ENCODE peak calls at places on chromosomes 16 and 17, in seven cellular contexts. One of them, this sample, is unnamed.

GRCh38 chr16:57084257-57084770 is 8.1 kb upstream of the CPNE2 start:
- DNase-seq in AG09319: peak; percentile 31
- DNase-seq in stimulated activated CD4-positive, alpha-beta T cell treated with anti-CD3 and anti-CD28 coated beads, Interleukin-1b, Interleukin-23, amount 100 ng/mL, for 48 hours: peak; percentile 72
- DNase-seq in lower leg skin: peak; percentile 94
- DNase-seq in foreskin keratinocyte: no peak
- DNase-seq in Calu3: peak; percentile 76
- DNase-seq in retinal pigment epithelial cell: no peak
- DNase-seq in this sample: no peak

GRCh38 chr17:80992077-80992947 is 671 bp downstream of the CHMP6 start:
- DNase-seq in AG09319: no peak
- DNase-seq in retinal pigment epithelial cell: no peak
- DNase-seq in lower leg skin: peak; percentile 85
- DNase-seq in stimulated activated CD4-positive, alpha-beta T cell treated with anti-CD3 and anti-CD28 coated beads, Interleukin-1b, Interleukin-23, amount 100 ng/mL, for 48 hours: no peak
- DNase-seq in Calu3: no peak
- DNase-seq in foreskin keratinocyte: no peak
- DNase-seq in this sample: no peak

GRCh38 chr17:48100591-48101011 is 677 bp downstream of the CBX1 start:
- DNase-seq in Calu3: peak; percentile 74
- DNase-seq in retinal pigment epithelial cell: no peak
- DNase-seq in AG09319: no peak
- DNase-seq in foreskin keratinocyte: peak; percentile 56
- DNase-seq in stimulated activated CD4-positive, alpha-beta T cell treated with anti-CD3 and anti-CD28 coated beads, Interleukin-1b, Interleukin-23, amount 100 ng/mL, for 48 hours: no peak
- DNase-seq in lower leg skin: peak; percentile 92
- DNase-seq in this sample: peak; percentile 73

GRCh38 chr17:60356947-60357346 is 35.0 kb downstream of the USP32 start:
- DNase-seq in lower leg skin: no peak
- DNase-seq in stimulated activated CD4-positive, alpha-beta T cell treated with anti-CD3 and anti-CD28 coated beads, Interleukin-1b, Interleukin-23, amount 100 ng/mL, for 48 hours: no peak
- DNase-seq in retinal pigment epithelial cell: no peak
- DNase-seq in AG09319: no peak
- DNase-seq in Calu3: no peak
- DNase-seq in foreskin keratinocyte: no peak
- DNase-seq in this sample: no peak

GRCh38 chr17:57902117-57902799 is 52.4 kb upstream of the MRPS23 start:
- DNase-seq in retinal pigment epithelial cell: no peak
- DNase-seq in lower leg skin: no peak
- DNase-seq in stimulated activated CD4-positive, alpha-beta T cell treated with anti-CD3 and anti-CD28 coated beads, Interleukin-1b, Interleukin-23, amount 100 ng/mL, for 48 hours: no peak
- DNase-seq in Calu3: no peak
- DNase-seq in AG09319: no peak
- DNase-seq in foreskin keratinocyte: no peak
- DNase-seq in this sample: no peak

GRCh38 chr16:27217256-27217655 is 13.9 kb downstream of the KDM8 start:
- DNase-seq in foreskin keratinocyte: no peak
- DNase-seq in stimulated activated CD4-positive, alpha-beta T cell treated with anti-CD3 and anti-CD28 coated beads, Interleukin-1b, Interleukin-23, amount 100 ng/mL, for 48 hours: no peak
- DNase-seq in retinal pigment epithelial cell: no peak
- DNase-seq in AG09319: peak; percentile 34
- DNase-seq in Calu3: no peak
- DNase-seq in lower leg skin: no peak
- DNase-seq in this sample: no peak

GRCh38 chr17:9883451-9883850 is 21.6 kb downstream of the RCVRN start:
- DNase-seq in foreskin keratinocyte: no peak
- DNase-seq in retinal pigment epithelial cell: no peak
- DNase-seq in lower leg skin: no peak
- DNase-seq in stimulated activated CD4-positive, alpha-beta T cell treated with anti-CD3 and anti-CD28 coated beads, Interleukin-1b, Interleukin-23, amount 100 ng/mL, for 48 hours: no peak
- DNase-seq in Calu3: no peak
- DNase-seq in AG09319: no peak
- DNase-seq in this sample: no peak

GRCh38 chr17:46984341-46984740 is 5.3 kb upstream of the RPRML start:
- DNase-seq in retinal pigment epithelial cell: no peak
- DNase-seq in AG09319: no peak
- DNase-seq in Calu3: no peak
- DNase-seq in foreskin keratinocyte: no peak
- DNase-seq in lower leg skin: no peak
- DNase-seq in stimulated activated CD4-positive, alpha-beta T cell treated with anti-CD3 and anti-CD28 coated beads, Interleukin-1b, Interleukin-23, amount 100 ng/mL, for 48 hours: no peak
- DNase-seq in this sample: no peak

GRCh38 chr17:4859816-4860625 is 26.9 kb downstream of the MINK1 start:
- DNase-seq in retinal pigment epithelial cell: no peak
- DNase-seq in lower leg skin: no peak
- DNase-seq in stimulated activated CD4-positive, alpha-beta T cell treated with anti-CD3 and anti-CD28 coated beads, Interleukin-1b, Interleukin-23, amount 100 ng/mL, for 48 hours: no peak
- DNase-seq in Calu3: no peak
- DNase-seq in AG09319: no peak
- DNase-seq in foreskin keratinocyte: no peak
- DNase-seq in this sample: no peak